ENCODE peak calls at places on chromosomes 12 and 14, in ten cellular contexts. One of them, this sample, is unnamed.

GRCh38 chr14:21748869-21749303 is 75.3 kb upstream of the OR4E1 start:
- DNase-seq in prostate gland: peak; percentile 29
- DNase-seq in H1: peak; percentile 68
- DNase-seq in HepG2: peak; percentile 56
- DNase-seq in sigmoid colon: no peak
- DNase-seq in stomach: no peak
- DNase-seq in transverse colon: peak; percentile 40
- DNase-seq in esophagus muscularis mucosa: no peak
- DNase-seq in HCT116: peak; percentile 32
- DNase-seq in endothelial cell of umbilical vein: peak; percentile 46
- DNase-seq in this sample: peak; percentile 26

GRCh38 chr12:22935090-22935489 is 310.1 kb downstream of the ETNK1 start:
- DNase-seq in HepG2: no peak
- DNase-seq in sigmoid colon: no peak
- DNase-seq in H1: no peak
- DNase-seq in HCT116: no peak
- DNase-seq in stomach: no peak
- DNase-seq in esophagus muscularis mucosa: no peak
- DNase-seq in endothelial cell of umbilical vein: no peak
- DNase-seq in prostate gland: no peak
- DNase-seq in transverse colon: no peak
- DNase-seq in this sample: peak; percentile 20

GRCh38 chr12:10381912-10382628 is 7.8 kb downstream of the KLRK1 start:
- DNase-seq in endothelial cell of umbilical vein: no peak
- DNase-seq in esophagus muscularis mucosa: no peak
- DNase-seq in HepG2: no peak
- DNase-seq in HCT116: no peak
- DNase-seq in sigmoid colon: no peak
- DNase-seq in H1: no peak
- DNase-seq in stomach: no peak
- DNase-seq in prostate gland: no peak
- DNase-seq in transverse colon: no peak
- DNase-seq in this sample: no peak

GRCh38 chr12:50104614-50105366 is 982 bp downstream of the GPD1 start:
- DNase-seq in stomach: no peak
- DNase-seq in endothelial cell of umbilical vein: no peak
- DNase-seq in sigmoid colon: peak; percentile 87
- DNase-seq in esophagus muscularis mucosa: no peak
- DNase-seq in HCT116: no peak
- DNase-seq in HepG2: peak; percentile 41
- DNase-seq in prostate gland: no peak
- DNase-seq in transverse colon: no peak
- DNase-seq in H1: no peak
- DNase-seq in this sample: no peak

GRCh38 chr14:69354383-69355154 is 43.5 kb downstream of the ERH start:
- DNase-seq in esophagus muscularis mucosa: no peak
- DNase-seq in transverse colon: peak; percentile 75
- DNase-seq in H1: no peak
- DNase-seq in sigmoid colon: peak; percentile 57
- DNase-seq in endothelial cell of umbilical vein: no peak
- DNase-seq in HCT116: no peak
- DNase-seq in HepG2: peak; percentile 16
- DNase-seq in prostate gland: peak; percentile 16
- DNase-seq in stomach: peak; percentile 44
- DNase-seq in this sample: no peak

GRCh38 chr14:105497671-105498429 is 6.8 kb downstream of the TEDC1 start:
- DNase-seq in endothelial cell of umbilical vein: no peak
- DNase-seq in prostate gland: no peak
- DNase-seq in HCT116: no peak
- DNase-seq in HepG2: no peak
- DNase-seq in transverse colon: no peak
- DNase-seq in H1: no peak
- DNase-seq in stomach: no peak
- DNase-seq in esophagus muscularis mucosa: no peak
- DNase-seq in sigmoid colon: peak; percentile 53
- DNase-seq in this sample: peak; percentile 17

GRCh38 chr14:104739026-104739425 is 13.9 kb upstream of the SIVA1 start:
- DNase-seq in H1: no peak
- DNase-seq in endothelial cell of umbilical vein: no peak
- DNase-seq in stomach: no peak
- DNase-seq in transverse colon: no peak
- DNase-seq in sigmoid colon: no peak
- DNase-seq in prostate gland: no peak
- DNase-seq in HepG2: no peak
- DNase-seq in HCT116: no peak
- DNase-seq in esophagus muscularis mucosa: no peak
- DNase-seq in this sample: peak; percentile 75

GRCh38 chr14:38047518-38047917 is 160.2 kb upstream of the SSTR1 start:
- DNase-seq in esophagus muscularis mucosa: no peak
- DNase-seq in endothelial cell of umbilical vein: peak; percentile 70
- DNase-seq in prostate gland: no peak
- DNase-seq in HCT116: no peak
- DNase-seq in H1: no peak
- DNase-seq in sigmoid colon: no peak
- DNase-seq in HepG2: no peak
- DNase-seq in transverse colon: no peak
- DNase-seq in stomach: peak; percentile 45
- DNase-seq in this sample: no peak

GRCh38 chr14:35286707-35287106 is 5.5 kb upstream of the PSMA6 start:
- DNase-seq in H1: no peak
- DNase-seq in sigmoid colon: no peak
- DNase-seq in stomach: no peak
- DNase-seq in HCT116: no peak
- DNase-seq in HepG2: no peak
- DNase-seq in esophagus muscularis mucosa: no peak
- DNase-seq in prostate gland: no peak
- DNase-seq in endothelial cell of umbilical vein: no peak
- DNase-seq in transverse colon: no peak
- DNase-seq in this sample: no peak

GRCh38 chr14:70139384-70139783 is 49.4 kb downstream of the SLC8A3 start:
- DNase-seq in esophagus muscularis mucosa: no peak
- DNase-seq in sigmoid colon: no peak
- DNase-seq in endothelial cell of umbilical vein: no peak
- DNase-seq in H1: no peak
- DNase-seq in HepG2: no peak
- DNase-seq in prostate gland: no peak
- DNase-seq in HCT116: no peak
- DNase-seq in transverse colon: no peak
- DNase-seq in stomach: no peak
- DNase-seq in this sample: no peak

GRCh38 chr12:90028620-90029051 is 320.0 kb upstream of the ATP2B1 start:
- DNase-seq in H1: no peak
- DNase-seq in HCT116: no peak
- DNase-seq in stomach: no peak
- DNase-seq in esophagus muscularis mucosa: no peak
- DNase-seq in HepG2: no peak
- DNase-seq in sigmoid colon: no peak
- DNase-seq in prostate gland: no peak
- DNase-seq in endothelial cell of umbilical vein: peak; percentile 69
- DNase-seq in transverse colon: no peak
- DNase-seq in this sample: no peak

GRCh38 chr12:47095446-47096236 is 15.9 kb upstream of the AMIGO2 start:
- DNase-seq in endothelial cell of umbilical vein: peak; percentile 43
- DNase-seq in prostate gland: no peak
- DNase-seq in HepG2: no peak
- DNase-seq in H1: no peak
- DNase-seq in HCT116: no peak
- DNase-seq in transverse colon: no peak
- DNase-seq in stomach: no peak
- DNase-seq in esophagus muscularis mucosa: no peak
- DNase-seq in sigmoid colon: no peak
- DNase-seq in this sample: no peak

GRCh38 chr12:71865166-71865713 is 25.7 kb downstream of the TBC1D15 start:
- DNase-seq in sigmoid colon: no peak
- DNase-seq in endothelial cell of umbilical vein: peak; percentile 36
- DNase-seq in esophagus muscularis mucosa: no peak
- DNase-seq in stomach: no peak
- DNase-seq in HCT116: no peak
- DNase-seq in transverse colon: no peak
- DNase-seq in H1: no peak
- DNase-seq in prostate gland: no peak
- DNase-seq in HepG2: no peak
- DNase-seq in this sample: no peak

GRCh38 chr12:85955127-85955526 is 81.0 kb downstream of the NTS start:
- DNase-seq in sigmoid colon: no peak
- DNase-seq in esophagus muscularis mucosa: no peak
- DNase-seq in endothelial cell of umbilical vein: peak; percentile 13
- DNase-seq in HCT116: peak; percentile 3
- DNase-seq in stomach: no peak
- DNase-seq in transverse colon: no peak
- DNase-seq in H1: no peak
- DNase-seq in prostate gland: no peak
- DNase-seq in HepG2: no peak
- DNase-seq in this sample: no peak

GRCh38 chr12:85949253-85949652 is 75.2 kb downstream of the NTS start:
- DNase-seq in sigmoid colon: no peak
- DNase-seq in esophagus muscularis mucosa: no peak
- DNase-seq in prostate gland: no peak
- DNase-seq in H1: no peak
- DNase-seq in endothelial cell of umbilical vein: no peak
- DNase-seq in HepG2: no peak
- DNase-seq in stomach: no peak
- DNase-seq in transverse colon: no peak
- DNase-seq in HCT116: no peak
- DNase-seq in this sample: no peak

GRCh38 chr12:85947286-85947685 is 73.2 kb downstream of the NTS start:
- DNase-seq in prostate gland: no peak
- DNase-seq in transverse colon: no peak
- DNase-seq in sigmoid colon: no peak
- DNase-seq in HepG2: no peak
- DNase-seq in esophagus muscularis mucosa: no peak
- DNase-seq in H1: no peak
- DNase-seq in stomach: no peak
- DNase-seq in endothelial cell of umbilical vein: no peak
- DNase-seq in HCT116: no peak
- DNase-seq in this sample: no peak

GRCh38 chr12:85948340-85948739 is 74.2 kb downstream of the NTS start:
- DNase-seq in H1: no peak
- DNase-seq in stomach: no peak
- DNase-seq in sigmoid colon: no peak
- DNase-seq in endothelial cell of umbilical vein: no peak
- DNase-seq in transverse colon: no peak
- DNase-seq in prostate gland: no peak
- DNase-seq in esophagus muscularis mucosa: no peak
- DNase-seq in HepG2: no peak
- DNase-seq in HCT116: no peak
- DNase-seq in this sample: no peak

GRCh38 chr12:85951823-85952222 is 77.7 kb downstream of the NTS start:
- DNase-seq in H1: no peak
- DNase-seq in sigmoid colon: no peak
- DNase-seq in esophagus muscularis mucosa: no peak
- DNase-seq in stomach: no peak
- DNase-seq in HCT116: peak; percentile 19
- DNase-seq in HepG2: no peak
- DNase-seq in endothelial cell of umbilical vein: peak; percentile 55
- DNase-seq in prostate gland: no peak
- DNase-seq in transverse colon: no peak
- DNase-seq in this sample: no peak
- TF ChIP-seq CTCF in H1: peak; percentile 54
- TF ChIP-seq CTCF in sigmoid colon: no peak
- TF ChIP-seq CTCF in esophagus muscularis mucosa: peak; percentile 15
- TF ChIP-seq CTCF in stomach: no peak
- TF ChIP-seq CTCF in HCT116: peak; percentile 40
- TF ChIP-seq CTCF in HepG2: no peak
- TF ChIP-seq CTCF in endothelial cell of umbilical vein: peak; percentile 17
- TF ChIP-seq CTCF in prostate gland: no peak
- TF ChIP-seq CTCF in transverse colon: peak; percentile 25
- TF ChIP-seq CTCF in this sample: no peak

GRCh38 chr12:100447405-100447804 is 26.3 kb upstream of the NR1H4 start:
- DNase-seq in esophagus muscularis mucosa: no peak
- DNase-seq in prostate gland: no peak
- DNase-seq in HepG2: no peak
- DNase-seq in sigmoid colon: no peak
- DNase-seq in transverse colon: no peak
- DNase-seq in stomach: no peak
- DNase-seq in H1: no peak
- DNase-seq in HCT116: no peak
- DNase-seq in endothelial cell of umbilical vein: no peak
- DNase-seq in this sample: no peak
- TF ChIP-seq POLR2AphosphoS5 in esophagus muscularis mucosa: no peak
- TF ChIP-seq POLR2AphosphoS5 in prostate gland: no peak
- TF ChIP-seq POLR2AphosphoS5 in HepG2: no peak
- TF ChIP-seq POLR2AphosphoS5 in sigmoid colon: no peak
- TF ChIP-seq POLR2AphosphoS5 in transverse colon: no peak
- TF ChIP-seq POLR2AphosphoS5 in stomach: no peak
- TF ChIP-seq POLR2AphosphoS5 in H1: no peak
- TF ChIP-seq POLR2AphosphoS5 in HCT116: no peak
- TF ChIP-seq POLR2AphosphoS5 in endothelial cell of umbilical vein: no peak
- TF ChIP-seq POLR2AphosphoS5 in this sample: no peak

DNA sequence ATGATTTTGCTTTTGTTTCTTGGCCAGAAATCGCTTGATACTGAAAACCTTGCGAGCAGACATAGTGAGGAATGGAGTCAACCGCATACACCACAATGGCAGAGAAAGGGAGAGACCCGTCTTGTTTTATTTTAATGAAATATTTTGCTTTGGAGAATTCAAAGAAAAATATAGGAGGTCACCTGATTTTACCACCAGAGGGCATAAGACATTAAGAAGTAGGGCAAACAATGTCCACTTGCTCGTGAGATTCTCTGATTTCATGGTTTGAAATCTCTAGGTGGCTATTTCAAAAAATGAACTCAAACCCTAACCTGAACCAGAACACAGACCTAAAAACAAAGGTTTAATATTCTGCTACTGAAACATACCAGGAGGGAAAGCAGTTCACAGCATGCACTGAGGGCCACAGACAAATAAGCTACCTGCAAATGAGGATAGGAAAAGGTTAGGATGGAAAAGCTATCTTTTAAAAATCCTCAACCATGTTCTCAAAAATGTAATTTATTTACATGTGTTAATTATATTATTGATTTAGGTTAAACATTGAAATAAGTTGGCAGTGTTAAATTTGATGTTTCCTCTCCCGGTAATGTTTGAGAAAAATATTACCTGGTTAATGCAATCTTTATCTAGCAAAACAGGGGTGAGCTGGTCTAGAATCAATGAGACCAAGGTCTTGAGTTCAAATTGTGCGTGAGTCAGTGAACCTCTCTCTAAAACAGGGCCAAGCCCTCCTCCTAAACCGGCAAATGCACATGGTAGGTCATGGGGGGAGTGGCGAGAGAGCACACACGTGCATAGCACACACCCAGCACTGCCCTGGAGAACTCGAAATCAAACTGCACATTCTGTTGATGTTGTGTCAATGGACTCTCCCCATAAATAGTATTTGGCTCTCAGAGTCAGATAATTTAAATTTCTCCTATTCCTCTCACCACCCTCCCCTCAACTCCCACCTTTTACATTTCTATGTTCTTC is 12.5 kb downstream of the IFNG-AS1 start:
- DNase-seq in stomach: no peak
- DNase-seq in HCT116: no peak
- DNase-seq in H1: no peak
- DNase-seq in HepG2: no peak
- DNase-seq in prostate gland: no peak
- DNase-seq in sigmoid colon: no peak
- DNase-seq in transverse colon: no peak
- DNase-seq in endothelial cell of umbilical vein: peak; percentile 3
- DNase-seq in esophagus muscularis mucosa: no peak
- DNase-seq in this sample: no peak
- TF ChIP-seq CTCF in stomach: no peak
- TF ChIP-seq CTCF in HCT116: peak; percentile 50
- TF ChIP-seq CTCF in H1: peak; percentile 26
- TF ChIP-seq CTCF in HepG2: no peak
- TF ChIP-seq CTCF in prostate gland: no peak
- TF ChIP-seq CTCF in sigmoid colon: no peak
- TF ChIP-seq CTCF in transverse colon: no peak
- TF ChIP-seq CTCF in endothelial cell of umbilical vein: no peak
- TF ChIP-seq CTCF in esophagus muscularis mucosa: peak; percentile 4
- TF ChIP-seq CTCF in this sample: peak; percentile 6

GRCh38 chr12:53180931-53181645 is 363 bp upstream of the CSAD start:
- DNase-seq in H1: peak; percentile 84
- DNase-seq in HCT116: peak; percentile 44
- DNase-seq in stomach: peak; percentile 79
- DNase-seq in HepG2: peak; percentile 71
- DNase-seq in prostate gland: peak; percentile 65
- DNase-seq in endothelial cell of umbilical vein: peak; percentile 80
- DNase-seq in transverse colon: peak; percentile 75
- DNase-seq in esophagus muscularis mucosa: no peak
- DNase-seq in sigmoid colon: peak; percentile 86
- DNase-seq in this sample: peak; percentile 95
- TF ChIP-seq POLR2AphosphoS5 in H1: no peak
- TF ChIP-seq POLR2AphosphoS5 in HCT116: peak; percentile 64
- TF ChIP-seq POLR2AphosphoS5 in stomach: no peak
- TF ChIP-seq POLR2AphosphoS5 in HepG2: no peak
- TF ChIP-seq POLR2AphosphoS5 in prostate gland: peak; percentile 21
- TF ChIP-seq POLR2AphosphoS5 in endothelial cell of umbilical vein: no peak
- TF ChIP-seq POLR2AphosphoS5 in transverse colon: no peak
- TF ChIP-seq POLR2AphosphoS5 in esophagus muscularis mucosa: no peak
- TF ChIP-seq POLR2AphosphoS5 in sigmoid colon: no peak
- TF ChIP-seq POLR2AphosphoS5 in this sample: no peak

This sample was measured in upper lobe of left lung.